ENCODE peak calls at places on chromosomes 12 and 14, in eight cellular contexts. One of them, this sample, is unnamed.

GRCh38 chr14:79862045-79862444 is 349.3 kb downstream of the DIO2 start:
- DNase-seq in GM23338: no peak
- DNase-seq in GM12878: no peak
- DNase-seq in HCT116: no peak
- DNase-seq in K562: no peak
- DNase-seq in endothelial cell of umbilical vein: no peak
- DNase-seq in H1: no peak
- DNase-seq in HepG2: no peak
- DNase-seq in this sample: no peak

GRCh38 chr14:35287481-35288013 is 4.6 kb upstream of the PSMA6 start:
- DNase-seq in K562: no peak
- DNase-seq in HepG2: no peak
- DNase-seq in GM23338: no peak
- DNase-seq in GM12878: peak
- DNase-seq in HCT116: no peak
- DNase-seq in H1: no peak
- DNase-seq in endothelial cell of umbilical vein: peak
- DNase-seq in this sample: no peak

GRCh38 chr12:93137656-93138612 is 208.8 kb upstream of the EEA1 start:
- DNase-seq in GM23338: no peak
- DNase-seq in HepG2: no peak
- DNase-seq in endothelial cell of umbilical vein: no peak
- DNase-seq in GM12878: no peak
- DNase-seq in K562: peak
- DNase-seq in HCT116: peak
- DNase-seq in H1: no peak
- DNase-seq in this sample: no peak

GRCh38 chr14:81198651-81199050 is 22.1 kb downstream of the GTF2A1 start:
- DNase-seq in GM12878: no peak
- DNase-seq in HepG2: no peak
- DNase-seq in GM23338: no peak
- DNase-seq in K562: no peak
- DNase-seq in endothelial cell of umbilical vein: no peak
- DNase-seq in H1: no peak
- DNase-seq in HCT116: no peak
- DNase-seq in this sample: no peak

GRCh38 chr14:76950043-76951020 is 78.2 kb downstream of the IRF2BPL start:
- DNase-seq in GM23338: no peak
- DNase-seq in K562: no peak
- DNase-seq in GM12878: no peak
- DNase-seq in H1: no peak
- DNase-seq in HepG2: no peak
- DNase-seq in HCT116: no peak
- DNase-seq in endothelial cell of umbilical vein: peak
- DNase-seq in this sample: no peak

GRCh38 chr14:44889600-44890479 is 71.9 kb downstream of the KLHL28 start:
- DNase-seq in GM23338: no peak
- DNase-seq in HCT116: no peak
- DNase-seq in GM12878: no peak
- DNase-seq in HepG2: no peak
- DNase-seq in K562: no peak
- DNase-seq in H1: no peak
- DNase-seq in endothelial cell of umbilical vein: no peak
- DNase-seq in this sample: no peak

GRCh38 chr12:106953352-106954260 is 2.1 kb upstream of the TMEM263 start:
- DNase-seq in K562: no peak
- DNase-seq in GM23338: no peak
- DNase-seq in GM12878: no peak
- DNase-seq in HCT116: no peak
- DNase-seq in endothelial cell of umbilical vein: peak
- DNase-seq in H1: no peak
- DNase-seq in HepG2: no peak
- DNase-seq in this sample: no peak

GRCh38 chr14:71380271-71380670 is 473.0 kb downstream of the PCNX1 start:
- DNase-seq in HepG2: no peak
- DNase-seq in endothelial cell of umbilical vein: no peak
- DNase-seq in HCT116: no peak
- DNase-seq in H1: no peak
- DNase-seq in GM12878: no peak
- DNase-seq in GM23338: peak
- DNase-seq in K562: no peak
- DNase-seq in this sample: no peak

GRCh38 chr12:50981319-50982239 is 29.2 kb downstream of the HIGD1C start:
- DNase-seq in HepG2: peak
- DNase-seq in H1: no peak
- DNase-seq in GM23338: no peak
- DNase-seq in HCT116: no peak
- DNase-seq in endothelial cell of umbilical vein: no peak
- DNase-seq in K562: peak
- DNase-seq in GM12878: no peak
- DNase-seq in this sample: no peak

GRCh38 chr14:73238941-73239340 is 1.6 kb downstream of the PAPLN start:
- DNase-seq in GM23338: no peak
- DNase-seq in H1: no peak
- DNase-seq in GM12878: no peak
- DNase-seq in endothelial cell of umbilical vein: no peak
- DNase-seq in K562: no peak
- DNase-seq in HepG2: no peak
- DNase-seq in HCT116: no peak
- DNase-seq in this sample: no peak

GRCh38 chr12:47591387-47591786 is 114.4 kb downstream of the RPAP3 start:
- DNase-seq in K562: no peak
- DNase-seq in GM12878: no peak
- DNase-seq in HepG2: no peak
- DNase-seq in H1: no peak
- DNase-seq in endothelial cell of umbilical vein: no peak
- DNase-seq in HCT116: no peak
- DNase-seq in GM23338: no peak
- DNase-seq in this sample: no peak

GRCh38 chr14:103052407-103052806 is 4.9 kb downstream of the CDC42BPB start:
- DNase-seq in H1: no peak
- DNase-seq in GM23338: no peak
- DNase-seq in HCT116: no peak
- DNase-seq in K562: no peak
- DNase-seq in HepG2: no peak
- DNase-seq in GM12878: peak
- DNase-seq in endothelial cell of umbilical vein: no peak
- DNase-seq in this sample: no peak

GRCh38 chr14:86852530-86852929 is 1140.5 kb downstream of the GALC start:
- DNase-seq in HepG2: no peak
- DNase-seq in endothelial cell of umbilical vein: no peak
- DNase-seq in GM12878: no peak
- DNase-seq in K562: no peak
- DNase-seq in GM23338: no peak
- DNase-seq in HCT116: no peak
- DNase-seq in H1: no peak
- DNase-seq in this sample: no peak

GRCh38 chr12:112855375-112855774 is 51.4 kb upstream of the OAS1 start:
- DNase-seq in HepG2: peak
- DNase-seq in K562: peak
- DNase-seq in endothelial cell of umbilical vein: no peak
- DNase-seq in H1: no peak
- DNase-seq in GM12878: no peak
- DNase-seq in GM23338: peak
- DNase-seq in HCT116: peak
- DNase-seq in this sample: no peak

GRCh38 chr14:22088614-22089359 is 415.2 kb upstream of the OR4E1 start:
- DNase-seq in HCT116: no peak
- DNase-seq in H1: no peak
- DNase-seq in K562: no peak
- DNase-seq in GM12878: no peak
- DNase-seq in HepG2: no peak
- DNase-seq in GM23338: no peak
- DNase-seq in endothelial cell of umbilical vein: peak
- DNase-seq in this sample: no peak

GRCh38 chr12:108338915-108339657 is at the start of gene CMKLR1:
- DNase-seq in HepG2: no peak
- DNase-seq in H1: no peak
- DNase-seq in K562: peak
- DNase-seq in HCT116: no peak
- DNase-seq in GM12878: no peak
- DNase-seq in GM23338: peak
- DNase-seq in endothelial cell of umbilical vein: no peak
- DNase-seq in this sample: no peak

GRCh38 chr14:69152944-69153847 is at the start of gene DCAF5:
- DNase-seq in HCT116: peak
- DNase-seq in GM23338: peak
- DNase-seq in K562: peak
- DNase-seq in endothelial cell of umbilical vein: peak
- DNase-seq in H1: peak
- DNase-seq in GM12878: peak
- DNase-seq in HepG2: peak
- DNase-seq in this sample: no peak
- TF ChIP-seq EZH2 in HCT116: no peak
- TF ChIP-seq EZH2 in GM23338: no peak
- TF ChIP-seq EZH2 in K562: no peak
- TF ChIP-seq EZH2 in endothelial cell of umbilical vein: no peak
- TF ChIP-seq EZH2 in H1: peak
- TF ChIP-seq EZH2 in GM12878: no peak
- TF ChIP-seq EZH2 in HepG2: no peak
- TF ChIP-seq EZH2 in this sample: no peak

GRCh38 chr12:94925206-94925605 is 78.3 kb downstream of the NDUFA12 start:
- DNase-seq in HepG2: no peak
- DNase-seq in GM12878: no peak
- DNase-seq in K562: no peak
- DNase-seq in GM23338: no peak
- DNase-seq in HCT116: no peak
- DNase-seq in H1: no peak
- DNase-seq in endothelial cell of umbilical vein: peak
- DNase-seq in this sample: no peak
- H3K4me3 ChIP-seq in HepG2: no peak
- H3K4me3 ChIP-seq in GM12878: no peak
- H3K4me3 ChIP-seq in K562: no peak
- H3K4me3 ChIP-seq in GM23338: no peak
- H3K4me3 ChIP-seq in HCT116: no peak
- H3K4me3 ChIP-seq in H1: no peak
- H3K4me3 ChIP-seq in endothelial cell of umbilical vein: no peak
- H3K4me3 ChIP-seq in this sample: no peak

GRCh38 chr14:52550661-52551060 is 1.6 kb downstream of the TXNDC16 start:
- DNase-seq in H1: no peak
- DNase-seq in K562: no peak
- DNase-seq in GM23338: no peak
- DNase-seq in endothelial cell of umbilical vein: no peak
- DNase-seq in GM12878: no peak
- DNase-seq in HepG2: no peak
- DNase-seq in HCT116: no peak
- DNase-seq in this sample: no peak

GRCh38 chr14:52547526-52547925 is 4.8 kb downstream of the TXNDC16 start:
- DNase-seq in GM12878: no peak
- DNase-seq in HepG2: no peak
- DNase-seq in GM23338: peak
- DNase-seq in H1: no peak
- DNase-seq in K562: peak
- DNase-seq in HCT116: no peak
- DNase-seq in endothelial cell of umbilical vein: no peak
- DNase-seq in this sample: no peak

GRCh38 chr14:52546318-52546670 is 6.0 kb downstream of the TXNDC16 start:
- DNase-seq in H1: no peak
- DNase-seq in K562: no peak
- DNase-seq in GM23338: no peak
- DNase-seq in HCT116: no peak
- DNase-seq in GM12878: no peak
- DNase-seq in HepG2: no peak
- DNase-seq in endothelial cell of umbilical vein: no peak
- DNase-seq in this sample: no peak

GRCh38 chr14:52547027-52547426 is 5.3 kb downstream of the TXNDC16 start:
- DNase-seq in H1: no peak
- DNase-seq in K562: no peak
- DNase-seq in endothelial cell of umbilical vein: no peak
- DNase-seq in GM12878: no peak
- DNase-seq in GM23338: no peak
- DNase-seq in HepG2: no peak
- DNase-seq in HCT116: no peak
- DNase-seq in this sample: no peak

GRCh38 chr14:52545584-52546317 is 6.6 kb downstream of the TXNDC16 start:
- DNase-seq in GM12878: no peak
- DNase-seq in HCT116: no peak
- DNase-seq in endothelial cell of umbilical vein: no peak
- DNase-seq in HepG2: no peak
- DNase-seq in H1: no peak
- DNase-seq in K562: no peak
- DNase-seq in GM23338: no peak
- DNase-seq in this sample: no peak
- TF ChIP-seq POLR2AphosphoS5 in GM12878: no peak
- TF ChIP-seq POLR2AphosphoS5 in HCT116: no peak
- TF ChIP-seq POLR2AphosphoS5 in endothelial cell of umbilical vein: no peak
- TF ChIP-seq POLR2AphosphoS5 in HepG2: no peak
- TF ChIP-seq POLR2AphosphoS5 in H1: no peak
- TF ChIP-seq POLR2AphosphoS5 in K562: no peak
- TF ChIP-seq POLR2AphosphoS5 in GM23338: no peak
- TF ChIP-seq POLR2AphosphoS5 in this sample: no peak

GRCh38 chr14:36507847-36508417 is 12.1 kb downstream of the NKX2-1 start:
- DNase-seq in endothelial cell of umbilical vein: no peak
- DNase-seq in H1: no peak
- DNase-seq in K562: no peak
- DNase-seq in GM23338: peak
- DNase-seq in HCT116: no peak
- DNase-seq in GM12878: no peak
- DNase-seq in HepG2: no peak
- DNase-seq in this sample: no peak

GRCh38 chr14:36506732-36507614 is 13.1 kb downstream of the NKX2-1 start:
- DNase-seq in GM12878: no peak
- DNase-seq in endothelial cell of umbilical vein: no peak
- DNase-seq in HCT116: no peak
- DNase-seq in GM23338: no peak
- DNase-seq in K562: no peak
- DNase-seq in HepG2: no peak
- DNase-seq in H1: no peak
- DNase-seq in this sample: no peak

GRCh38 chr14:36509056-36509917 is 10.7 kb downstream of the NKX2-1 start:
- DNase-seq in H1: no peak
- DNase-seq in GM23338: peak
- DNase-seq in HCT116: no peak
- DNase-seq in endothelial cell of umbilical vein: no peak
- DNase-seq in GM12878: no peak
- DNase-seq in K562: no peak
- DNase-seq in HepG2: no peak
- DNase-seq in this sample: no peak

GRCh38 chr14:36510078-36510799 is 9.8 kb downstream of the NKX2-1 start:
- DNase-seq in GM12878: no peak
- DNase-seq in GM23338: peak
- DNase-seq in H1: no peak
- DNase-seq in K562: no peak
- DNase-seq in HepG2: no peak
- DNase-seq in endothelial cell of umbilical vein: no peak
- DNase-seq in HCT116: no peak
- DNase-seq in this sample: no peak

GRCh38 chr14:36508418-36509051 is 11.5 kb downstream of the NKX2-1 start:
- DNase-seq in K562: no peak
- DNase-seq in H1: no peak
- DNase-seq in HepG2: no peak
- DNase-seq in GM12878: no peak
- DNase-seq in HCT116: no peak
- DNase-seq in endothelial cell of umbilical vein: no peak
- DNase-seq in GM23338: peak
- DNase-seq in this sample: no peak
- TF ChIP-seq EZH2 in K562: no peak
- TF ChIP-seq EZH2 in H1: peak
- TF ChIP-seq EZH2 in HepG2: no peak
- TF ChIP-seq EZH2 in GM12878: no peak
- TF ChIP-seq EZH2 in HCT116: no peak
- TF ChIP-seq EZH2 in endothelial cell of umbilical vein: peak
- TF ChIP-seq EZH2 in GM23338: peak
- TF ChIP-seq EZH2 in this sample: no peak